ENCODE peak calls at places on chromosomes 5 and 9, in four cellular contexts. A is GOT3, C is NCI-H1092 treated with DMSO at 0.1 percent for 48 hours, N is choroid plexus epithelial cell. K is an unnamed sample.

GRCh38 chr9:88387733-88388202 is 476 bp upstream of the SPIN1 start:
- DNase-seq in A (no peak), C (peak), N (peak), K (peak)

GRCh38 chr5:54296386-54296785 is 14.0 kb downstream of the ARL15 start:
- DNase-seq in A (no peak), C (peak), N (no peak), K (peak)

GRCh38 chr9:119986205-119986604 is 593.8 kb downstream of the CDK5RAP2 start:
- DNase-seq in A (no peak), C (peak), N (no peak), K (peak)

GRCh38 chr5:15601274-15601673 is 101.3 kb downstream of the FBXL7 start:
- DNase-seq in A (no peak), C (no peak), N (peak), K (no peak)

GRCh38 chr5:71651554-71651953 is 64.4 kb downstream of the MCCC2 start:
- DNase-seq in A (no peak), C (no peak), N (no peak), K (no peak)

GRCh38 chr9:113957778-113958430 is 81.8 kb downstream of the ZNF618 start:
- DNase-seq in A (no peak), C (no peak), N (peak), K (no peak)

GRCh38 chr9:23321049-23321448 is 505.0 kb downstream of the ELAVL2 start:
- DNase-seq in A (no peak), C (peak), N (no peak), K (no peak)

GRCh38 chr9:4833781-4834560 is 41.2 kb downstream of the RCL1 start:
- DNase-seq in A (no peak), C (no peak), N (peak), K (no peak)

GRCh38 chr9:35095175-35095574 is 1.2 kb downstream of the PIGO start:
- DNase-seq in A (no peak), C (no peak), N (no peak), K (no peak)

GRCh38 chr9:36165766-36166149 is 3.4 kb upstream of the CCIN start:
- DNase-seq in A (no peak), C (no peak), N (no peak), K (no peak)

GRCh38 chr5:5351288-5352089 is 71.0 kb upstream of the ICE1 start:
- DNase-seq in A (no peak), C (no peak), N (no peak), K (no peak)

GRCh38 chr5:177131711-177132503 is 1.7 kb upstream of the NSD1 start:
- DNase-seq in A (no peak), C (no peak), N (no peak), K (no peak)

GRCh38 chr9:37364751-37365360 is 57.6 kb upstream of the GRHPR start:
- DNase-seq in A (no peak), C (no peak), N (no peak), K (no peak)

GRCh38 chr9:78544260-78544659 is 247.3 kb downstream of the PSAT1 start:
- DNase-seq in A (no peak), C (no peak), N (no peak), K (no peak)

GRCh38 chr5:156329197-156329611 is 2.2 kb downstream of the SGCD start:
- DNase-seq in A (no peak), C (no peak), N (no peak), K (no peak)

GRCh38 chr9:121771851-121772599 is 120.6 kb downstream of the DAB2IP start:
- DNase-seq in A (no peak), C (no peak), N (no peak), K (no peak)

GRCh38 chr5:19837536-19838179 is 150.3 kb downstream of the CDH18 start:
- DNase-seq in A (no peak), C (no peak), N (no peak), K (no peak)

GRCh38 chr9:134055981-134056461 is 11.8 kb downstream of the BRD3 start:
- DNase-seq in A (no peak), C (peak), N (peak), K (no peak)

GRCh38 chr9:117979914-117980313 is 275.7 kb downstream of the TLR4 start:
- DNase-seq in A (no peak), C (no peak), N (no peak), K (no peak)

GRCh38 chr5:133506165-133506564 is 106.2 kb downstream of the FSTL4 start:
- DNase-seq in A (no peak), C (no peak), N (no peak), K (peak)

GRCh38 chr9:130254753-130255637 is 10.6 kb upstream of the HMCN2 start:
- DNase-seq in A (no peak), C (no peak), N (no peak), K (peak)

GRCh38 chr5:136590581-136590980 is 225.2 kb upstream of the TRPC7 start:
- DNase-seq in A (no peak), C (no peak), N (no peak), K (no peak)

GRCh38 chr5:2047341-2047927 is 164.7 kb upstream of the IRX4 start:
- DNase-seq in A (no peak), C (no peak), N (no peak), K (no peak)

GRCh38 chr5:72035831-72036230 is 71.4 kb upstream of the MAP1B start:
- DNase-seq in A (no peak), C (no peak), N (no peak), K (no peak)

GRCh38 chr5:29276371-29276770 is 1917.1 kb upstream of the CDH6 start:
- DNase-seq in A (no peak), C (no peak), N (no peak), K (no peak)

GRCh38 chr5:169408735-169409134 is 107.8 kb upstream of the SLIT3 start:
- DNase-seq in A (no peak), C (no peak), N (no peak), K (no peak)